ENCODE peak calls at places on chromosomes 11 and 22, in five cellular contexts. T is AG09319, A is ascending aorta, R is suprapubic skin, Z is GM10248. I is an unnamed sample.

GRCh38 chr11:130677486-130678153 is 229.2 kb downstream of the ADAMTS15 start:
- DNase-seq in T (peak), Z (no peak), R (no peak), A (no peak), I (no peak)

GRCh38 chr11:121237686-121238658 is 54.6 kb upstream of the SC5D start:
- DNase-seq in Z (no peak), R (no peak), A (no peak), T (no peak), I (peak)

GRCh38 chr11:70456921-70457532 is 58.7 kb downstream of the CTTN start:
- DNase-seq in R (no peak), A (no peak), T (peak), Z (no peak), I (no peak)

GRCh38 chr11:75891947-75892739 is 77.1 kb downstream of the UVRAG start:
- DNase-seq in T (no peak), A (no peak), R (no peak), Z (peak), I (peak)

GRCh38 chr11:119478711-119479285 is 55.8 kb upstream of the THY1 start:
- DNase-seq in R (peak), T (no peak), Z (no peak), A (no peak), I (no peak)

GRCh38 chr11:37223962-37224361 is 625.9 kb upstream of the RAG2 start:
- DNase-seq in Z (no peak), T (no peak), A (no peak), R (no peak), I (no peak)

GRCh38 chr11:67287355-67288197 is 1.5 kb upstream of the ANKRD13D start:
- DNase-seq in T (no peak), Z (no peak), A (no peak), R (no peak), I (no peak)

GRCh38 chr11:35523351-35523768 is 2.1 kb downstream of the PAMR1 start:
- DNase-seq in Z (no peak), R (no peak), A (no peak), T (peak), I (no peak)

GRCh38 chr11:6259638-6260019 is at the start of gene CCKBR:
- DNase-seq in T (no peak), R (no peak), A (no peak), Z (no peak), I (no peak)

GRCh38 chr22:41902932-41903421 is 11.9 kb downstream of the SHISA8 start:
- DNase-seq in A (no peak), T (no peak), Z (no peak), R (no peak), I (no peak)

GRCh38 chr11:122007611-122008071 is 108.4 kb downstream of the BLID start:
- DNase-seq in A (no peak), Z (no peak), T (no peak), R (no peak), I (no peak)

GRCh38 chr11:47950396-47950795 is 30.0 kb upstream of the PTPRJ start:
- DNase-seq in T (no peak), Z (no peak), R (no peak), A (no peak), I (no peak)

GRCh38 chr11:79982185-79982584 is 541.4 kb upstream of the TENM4 start:
- DNase-seq in R (no peak), T (no peak), A (no peak), Z (no peak), I (no peak)

GRCh38 chr11:62857541-62857982 is 18.2 kb upstream of the WDR74 start:
- DNase-seq in R (no peak), T (no peak), Z (no peak), A (no peak), I (no peak)

GRCh38 chr22:22933807-22934542 is 46.4 kb downstream of the IGLL5 start:
- DNase-seq in Z (no peak), R (no peak), A (no peak), T (no peak), I (no peak)

GRCh38 chr11:2074266-2074825 is 64.8 kb downstream of the IGF2 start:
- DNase-seq in R (no peak), Z (peak), A (no peak), T (no peak), I (no peak)

DNA sequence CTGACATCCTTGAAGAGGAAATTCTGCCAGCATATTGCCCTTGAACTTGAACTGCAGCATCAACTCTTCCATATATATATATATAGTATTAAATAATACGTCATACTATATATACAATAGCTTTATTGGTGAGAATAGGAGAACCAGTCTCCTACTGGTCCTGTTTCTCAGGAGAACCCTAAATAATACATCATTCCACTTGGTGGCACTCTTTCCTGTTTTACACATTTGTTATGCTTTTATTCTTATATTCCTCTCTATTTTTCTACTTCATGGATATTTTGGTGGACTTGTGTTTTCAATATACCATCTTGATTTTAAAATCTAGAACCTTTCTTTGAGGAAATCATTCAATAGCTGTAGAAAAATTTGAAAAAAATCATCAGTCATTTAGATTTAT is 193.3 kb downstream of the TRPC6 start:
- DNase-seq in A (no peak), T (no peak), Z (no peak), R (no peak), I (no peak)
- TF ChIP-seq CTCF in A (no peak), T (peak), Z (no peak), R (no peak), I (no peak)

DNA sequence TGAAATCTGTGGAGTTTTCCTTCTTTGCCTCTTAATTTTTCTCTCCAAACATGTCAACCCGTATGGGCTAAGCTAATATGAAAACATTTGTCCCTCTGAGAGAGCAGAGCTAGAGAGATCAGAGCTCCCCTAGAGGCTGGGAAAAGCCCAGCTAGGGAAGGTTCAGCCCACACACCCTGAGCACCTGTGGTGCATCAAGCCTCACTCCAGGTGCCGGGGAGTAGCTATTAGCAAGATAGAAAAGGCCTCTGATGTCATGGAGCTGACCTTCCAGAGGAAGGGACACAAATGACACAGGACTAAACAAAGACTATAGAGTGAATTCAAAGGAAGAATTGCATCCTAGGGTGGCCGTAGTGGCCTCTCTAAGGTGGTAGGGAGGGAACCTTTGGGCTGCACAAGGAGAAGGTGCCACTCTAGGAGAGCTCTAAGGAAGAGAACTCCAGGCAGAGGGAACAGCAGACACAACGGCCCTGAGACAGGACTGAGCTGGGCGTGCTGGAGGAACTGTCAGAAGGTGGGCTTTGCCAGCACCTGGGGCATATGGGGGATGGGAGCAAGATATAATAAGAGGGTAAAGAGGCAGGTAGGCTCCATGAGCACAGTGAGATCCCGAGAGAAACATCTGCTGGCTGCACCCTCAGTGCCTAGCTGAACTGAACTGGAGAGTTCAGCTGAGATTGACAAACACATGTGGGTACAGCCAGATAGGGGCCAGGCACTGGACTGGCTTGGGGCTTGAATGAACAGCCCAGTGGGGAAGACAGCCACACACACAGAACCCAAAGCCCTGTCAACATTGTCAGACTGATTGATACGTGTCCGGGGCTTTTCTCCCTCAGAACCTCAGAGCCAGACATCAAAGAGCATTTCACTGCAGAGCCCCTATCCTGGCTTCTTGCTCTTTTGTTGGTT is 65.5 kb upstream of the DRD2 start:
- DNase-seq in T (no peak), A (no peak), R (no peak), Z (no peak), I (no peak)
- TF ChIP-seq CTCF in T (no peak), A (no peak), R (no peak), Z (no peak), I (no peak)

DNA sequence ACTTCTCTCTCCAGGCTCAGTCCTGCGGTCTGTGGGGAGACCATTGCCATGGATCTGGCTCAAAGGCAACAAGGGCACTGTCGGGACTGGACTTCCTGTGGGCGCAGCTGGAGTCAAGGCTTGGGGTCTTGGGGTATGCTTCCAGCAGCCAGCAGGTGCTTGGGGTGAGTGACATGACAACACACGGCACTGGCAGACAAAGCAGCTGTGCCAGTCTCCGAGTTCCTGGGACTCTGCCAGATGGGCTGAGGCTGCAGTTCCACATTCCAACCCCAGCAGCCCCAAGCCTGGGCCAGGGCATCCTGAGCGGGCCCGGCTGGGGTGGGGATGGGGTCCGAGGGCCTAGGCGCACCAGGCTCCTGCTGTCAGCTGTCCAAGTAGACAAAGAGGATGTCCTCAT is 12.3 kb downstream of the GUCD1 start:
- DNase-seq in A (no peak), Z (no peak), T (no peak), R (no peak), I (no peak)
- TF ChIP-seq CTCF in A (no peak), Z (no peak), T (no peak), R (no peak), I (no peak)

GRCh38 chr11:68342459-68343158 is 30.2 kb downstream of the LRP5 start:
- DNase-seq in T (no peak), R (no peak), Z (no peak), A (no peak), I (no peak)

GRCh38 chr11:68340784-68341556 is 28.6 kb downstream of the LRP5 start:
- DNase-seq in Z (no peak), A (no peak), R (no peak), T (no peak), I (no peak)

GRCh38 chr11:68341557-68342458 is 29.4 kb downstream of the LRP5 start:
- DNase-seq in T (no peak), R (no peak), Z (no peak), A (no peak), I (no peak)

GRCh38 chr11:68345776-68346728 is 33.7 kb downstream of the LRP5 start:
- DNase-seq in Z (no peak), R (no peak), T (no peak), A (no peak), I (no peak)

DNA sequence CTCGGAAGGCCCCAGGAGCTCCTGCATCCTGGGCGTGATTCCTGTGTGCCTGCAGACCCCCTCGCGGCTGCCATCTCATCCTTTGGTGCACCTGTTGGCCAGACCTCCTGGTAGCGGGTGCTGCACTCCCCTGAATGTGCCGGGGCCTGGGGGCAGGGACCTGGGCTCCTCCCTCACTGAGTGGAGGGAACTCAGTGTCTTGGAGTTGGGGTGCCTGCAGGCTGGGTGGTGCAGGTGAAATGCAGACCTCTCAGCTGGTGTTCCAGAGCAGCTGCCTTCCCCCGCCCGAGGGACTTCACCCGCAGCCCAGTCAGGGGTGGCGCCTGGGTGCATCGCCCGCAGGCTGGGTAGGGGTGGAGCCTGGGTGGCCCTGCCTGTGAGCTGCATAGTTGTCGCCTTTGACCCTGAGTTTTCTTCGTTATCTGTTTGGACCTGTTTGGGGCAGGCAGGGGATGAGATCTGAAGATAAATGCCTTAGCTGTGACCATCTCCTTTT is 31.4 kb downstream of the LRP5 start:
- DNase-seq in A (no peak), T (no peak), R (no peak), Z (no peak), I (no peak)
- TF ChIP-seq CTCF in A (no peak), T (no peak), R (no peak), Z (no peak), I (no peak)

DNA sequence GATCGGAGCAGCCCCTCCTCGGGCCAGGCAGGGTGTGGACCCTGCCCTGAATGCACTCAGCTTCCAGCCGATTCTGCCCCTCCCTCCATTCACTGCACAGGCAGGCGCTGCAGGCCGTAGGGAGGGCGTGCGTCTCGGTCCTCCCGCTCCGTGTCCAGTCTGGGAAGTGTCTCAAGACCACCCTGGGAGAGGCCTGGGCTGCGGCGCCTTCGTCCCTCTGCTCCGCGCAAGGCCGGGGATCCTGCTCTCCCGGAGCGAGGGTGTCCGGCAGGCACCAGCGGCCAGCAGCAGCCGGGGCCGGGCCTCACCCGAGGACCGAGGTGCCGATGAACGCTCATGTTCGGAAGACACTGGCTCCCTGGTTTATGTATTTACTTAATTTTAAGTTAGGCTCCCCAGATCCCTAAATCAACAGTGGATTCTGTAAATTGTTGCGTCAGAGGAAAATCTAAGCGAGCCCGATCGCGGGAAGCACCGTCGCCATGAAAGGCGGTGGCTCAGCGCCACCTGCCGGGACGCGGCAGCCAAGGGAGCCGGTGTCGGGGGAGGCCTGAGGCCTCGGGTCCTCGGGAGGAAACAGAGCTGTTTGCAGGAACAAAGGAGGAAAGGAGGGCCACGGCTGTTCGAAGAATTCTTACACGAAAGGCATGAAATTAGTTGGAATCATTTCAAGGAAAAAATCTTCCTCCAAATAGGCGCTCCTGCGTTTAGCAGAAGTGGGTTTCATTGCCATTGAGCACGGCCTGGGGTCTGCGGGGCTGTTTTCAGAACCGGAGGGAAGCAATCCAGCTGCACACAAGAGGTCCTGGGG is 195.3 kb downstream of the BRD1 start:
- DNase-seq in R (no peak), Z (peak), A (no peak), T (no peak), I (peak)
- TF ChIP-seq CTCF in R (peak), Z (peak), A (peak), T (peak), I (peak)

GRCh38 chr11:57476223-57476882 is 16.0 kb downstream of the RTN4RL2 start:
- DNase-seq in A (no peak), R (no peak), Z (peak), T (no peak), I (peak)

GRCh38 chr11:57475671-57476222 is 15.4 kb downstream of the RTN4RL2 start:
- DNase-seq in T (no peak), R (no peak), A (no peak), Z (no peak), I (peak)

GRCh38 chr11:57475191-57475590 is 14.9 kb downstream of the RTN4RL2 start:
- DNase-seq in Z (no peak), R (no peak), T (no peak), A (no peak), I (no peak)

GRCh38 chr11:57477507-57478189 is 17.3 kb downstream of the RTN4RL2 start:
- DNase-seq in R (no peak), Z (no peak), T (no peak), A (no peak), I (no peak)

GRCh38 chr11:57476883-57477506 is 16.7 kb downstream of the RTN4RL2 start:
- DNase-seq in A (no peak), Z (peak), R (no peak), T (no peak), I (peak)
- TF ChIP-seq CTCF in A (no peak), Z (peak), R (no peak), T (peak), I (peak)